ENCODE peak calls at places on chromosome 17, in four cellular contexts. V is heart right ventricle, T is heart left ventricle, K is transverse colon. M is an unnamed sample. For H3K4me1 and H3K9me3, the result is how much of the 10 kb centered on the place peaks cover.

GRCh38 chr17:82356845-82357355 is 2.1 kb upstream of the TEX19 start:
- DNase-seq in T (no peak), V (no peak), K (peak), M (no peak)

GRCh38 chr17:83062818-83063671 is 16.4 kb upstream of the METRNL start:
- DNase-seq in V (peak), K (peak), T (no peak), M (peak)

GRCh38 chr17:20791626-20792025 is 212.1 kb downstream of the CDRT15L2 start:
- DNase-seq in T (no peak), V (no peak), K (no peak), M (no peak)

GRCh38 chr17:63998721-63999679 is 849 bp downstream of the PRR29 start:
- DNase-seq in K (no peak), V (no peak), T (no peak), M (no peak)

GRCh38 chr17:8628609-8629169 is 1.8 kb downstream of the MYH10 start:
- DNase-seq in T (no peak), K (no peak), V (no peak), M (no peak)

GRCh38 chr17:13940858-13941665 is 128.2 kb upstream of the COX10 start:
- DNase-seq in V (no peak), K (no peak), T (no peak), M (no peak)

GRCh38 chr17:74429604-74430384 is 2.1 kb upstream of the GPRC5C start:
- DNase-seq in K (peak), V (peak), T (no peak), M (no peak)

GRCh38 chr17:73591278-73592078 is 52.8 kb downstream of the SDK2 start:
- DNase-seq in T (no peak), V (no peak), K (peak), M (no peak)

GRCh38 chr17:77320501-77321256 is 179.9 kb downstream of the SEC14L1 start:
- DNase-seq in V (no peak), K (peak), T (no peak), M (peak)

GRCh38 chr17:75485688-75486087 is 29.3 kb downstream of the TMEM94 start:
- DNase-seq in T (peak), K (no peak), V (no peak), M (peak)

GRCh38 chr17:16987830-16988601 is 16.1 kb upstream of the TNFRSF13B start:
- DNase-seq in T (peak), V (peak), K (peak), M (peak)

GRCh38 chr17:54968954-54969400 is 412 bp downstream of the STXBP4 start:
- DNase-seq in K (peak), T (no peak), V (peak), M (peak)

GRCh38 chr17:42135664-42136653 is 13.4 kb downstream of the HSPB9 start:
- DNase-seq in T (peak), V (peak), K (peak), M (no peak)

GRCh38 chr17:4833941-4834501 is 881 bp downstream of the MINK1 start:
- DNase-seq in K (peak), T (peak), V (peak), M (no peak)

GRCh38 chr17:31509805-31510177 is 118.3 kb downstream of the RAB11FIP4 start:
- DNase-seq in K (no peak), V (no peak), T (no peak), M (no peak)

GRCh38 chr17:31511176-31511540 is 119.7 kb downstream of the RAB11FIP4 start:
- DNase-seq in K (peak), V (no peak), T (peak), M (no peak)

GRCh38 chr17:31510273-31511175 is 119.0 kb downstream of the RAB11FIP4 start:
- DNase-seq in V (peak), T (peak), K (no peak), M (peak)

GRCh38 chr17:31508310-31509094 is 117.0 kb downstream of the RAB11FIP4 start:
- DNase-seq in K (no peak), V (no peak), T (no peak), M (no peak)

DNA sequence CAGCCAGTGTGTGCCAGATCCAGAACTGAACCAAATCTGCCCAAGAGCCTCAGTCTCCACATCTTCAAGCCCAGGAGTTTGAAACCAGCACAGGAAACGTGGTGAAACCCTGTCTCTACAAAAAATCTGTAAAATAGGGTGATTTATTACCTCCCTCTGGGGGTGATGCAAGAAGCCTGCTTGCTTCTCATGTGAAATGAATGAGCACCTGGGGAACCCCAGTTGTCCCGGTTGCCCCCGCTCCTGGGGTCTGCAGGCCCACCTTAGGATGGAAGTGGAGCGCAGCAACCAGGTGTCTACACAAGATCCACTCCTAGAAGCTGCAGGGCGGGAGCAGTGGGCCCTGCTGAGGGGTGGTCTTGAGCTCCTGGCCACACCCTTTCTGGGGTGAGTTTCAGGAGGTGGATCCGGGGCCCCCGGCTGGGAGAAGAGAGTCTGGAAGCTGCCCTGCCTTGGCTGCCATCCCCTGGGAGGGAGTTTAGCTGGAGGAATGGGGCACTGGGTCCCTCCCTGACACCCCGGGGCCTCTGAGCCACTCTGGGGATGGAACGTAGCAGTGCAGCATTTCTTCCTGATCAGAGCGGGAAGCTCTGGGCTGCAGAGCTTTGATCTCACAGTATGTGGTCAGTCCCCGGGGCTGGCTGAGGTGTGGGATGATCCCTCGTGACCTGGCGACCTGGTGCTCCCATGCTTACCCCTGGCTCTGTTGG is 117.8 kb downstream of the RAB11FIP4 start:
- DNase-seq in T (no peak), V (no peak), K (no peak), M (no peak)
- H3K27ac ChIP-seq in T (peak), V (peak), K (peak), M (no peak)

GRCh38 chr17:78892936-78893379 is 10.0 kb downstream of the CEP295NL start:
- DNase-seq in V (no peak), K (no peak), T (no peak), M (no peak)

GRCh38 chr17:78891406-78892061 is 11.5 kb downstream of the CEP295NL start:
- DNase-seq in K (no peak), T (no peak), V (no peak), M (no peak)

GRCh38 chr17:78892520-78892919 is 10.5 kb downstream of the CEP295NL start:
- DNase-seq in T (no peak), V (no peak), K (no peak), M (no peak)

GRCh38 chr17:78893684-78894083 is 9.3 kb downstream of the CEP295NL start:
- DNase-seq in T (no peak), K (no peak), V (no peak), M (no peak)

GRCh38 chr17:78892062-78892456 is 10.9 kb downstream of the CEP295NL start:
- DNase-seq in T (no peak), K (no peak), V (no peak), M (no peak)
- H3K4me1 ChIP-seq in T (under half), K (half or more), V (half or more), M (under half)

GRCh38 chr17:22503322-22503899 is 811.1 kb downstream of the KCNJ18 start:
- DNase-seq in K (no peak), T (no peak), V (no peak), M (no peak)

GRCh38 chr17:22505660-22506059 is 813.3 kb downstream of the KCNJ18 start:
- DNase-seq in T (no peak), V (no peak), K (no peak), M (no peak)

GRCh38 chr17:22506231-22506630 is 813.9 kb downstream of the KCNJ18 start:
- DNase-seq in T (no peak), V (no peak), K (no peak), M (no peak)

GRCh38 chr17:22507823-22508222 is 815.5 kb downstream of the KCNJ18 start:
- DNase-seq in V (no peak), T (no peak), K (no peak), M (no peak)

DNA sequence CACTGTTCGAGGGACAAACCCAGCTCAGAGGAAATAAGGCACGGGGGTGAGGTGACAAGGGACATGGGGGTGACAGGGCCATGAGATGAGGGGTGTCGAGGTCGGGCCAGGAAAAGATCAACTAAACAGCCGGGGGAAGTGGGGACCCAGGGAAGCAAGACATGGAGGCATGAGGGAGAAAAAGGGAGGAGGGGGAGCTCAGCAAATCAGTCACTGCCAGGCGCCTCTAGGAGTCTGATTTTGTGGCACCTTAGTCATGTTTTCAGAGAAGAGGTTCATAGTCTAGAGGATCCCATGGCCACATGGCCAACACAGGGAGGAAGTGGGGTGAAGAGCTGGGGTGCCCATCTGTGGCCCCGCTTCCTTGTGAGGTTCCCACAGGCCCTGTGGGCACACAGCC is 814.5 kb downstream of the KCNJ18 start:
- DNase-seq in V (no peak), K (no peak), T (no peak), M (no peak)
- H3K9me3 ChIP-seq in V (under half), K (under half), T (under half), M (under half)

GRCh38 chr17:48026503-48027321 is 10.9 kb downstream of the COPZ2 start:
- DNase-seq in T (peak), K (peak), V (peak), M (peak)
- H3K27ac ChIP-seq in T (peak), K (peak), V (no peak), M (peak)